ENCODE peak calls at places on chromosomes 7 and 10, in nine cellular contexts. B is ELF-1, D is HT-29, L is EH, T is NCI-H1092 treated with DMSO at 0.1 percent for 48 hours, Q is NCI-H2081, N is NCI-H345, J is H4, M is globus pallidus. F is an unnamed sample.

GRCh38 chr10:43048301-43049051 is 28.4 kb upstream of the RET start:
- DNase-seq in B (no peak), D (no peak), L (peak), T (no peak), Q (no peak), N (no peak), J (no peak), M (no peak), F (peak)

GRCh38 chr10:5943536-5943935 is 33.8 kb downstream of the IL15RA start:
- DNase-seq in B (peak), D (no peak), L (peak), T (no peak), Q (no peak), N (no peak), J (no peak), M (no peak), F (no peak)

GRCh38 chr10:76432274-76433012 is 1001.0 kb downstream of the LRMDA start:
- DNase-seq in B (peak), D (no peak), L (peak), T (no peak), Q (no peak), N (no peak), J (peak), M (no peak), F (peak)

GRCh38 chr10:111598433-111599059 is 521.7 kb downstream of the ADRA2A start:
- DNase-seq in B (peak), D (peak), L (peak), T (peak), Q (peak), N (peak), J (peak), M (peak), F (peak)

GRCh38 chr10:72682626-72683025 is 9.3 kb upstream of the MCU start:
- DNase-seq in B (no peak), D (no peak), L (peak), T (no peak), Q (no peak), N (no peak), J (peak), M (no peak), F (peak)

GRCh38 chr7:37068902-37069301 is 344.6 kb upstream of the AOAH start:
- DNase-seq in B (no peak), D (no peak), L (no peak), T (no peak), Q (no peak), N (no peak), J (no peak), M (no peak), F (no peak)

GRCh38 chr7:47578581-47579270 is 3.2 kb downstream of the TNS3 start:
- DNase-seq in B (no peak), D (peak), L (peak), T (no peak), Q (no peak), N (no peak), J (no peak), M (no peak), F (no peak)

GRCh38 chr10:18214692-18215563 is 74.7 kb downstream of the CACNB2 start:
- DNase-seq in B (peak), D (peak), L (peak), T (no peak), Q (no peak), N (no peak), J (peak), M (peak), F (peak)

GRCh38 chr7:84848219-84848973 is 338.5 kb downstream of the SEMA3D start:
- DNase-seq in B (no peak), D (no peak), L (peak), T (no peak), Q (no peak), N (no peak), J (no peak), M (no peak), F (peak)

GRCh38 chr10:79385392-79385795 is 38.1 kb downstream of the PPIF start:
- DNase-seq in B (no peak), D (no peak), L (no peak), T (no peak), Q (no peak), N (no peak), J (no peak), M (no peak), F (no peak)

GRCh38 chr7:155851892-155852291 is 39.6 kb upstream of the SHH start:
- DNase-seq in B (no peak), D (no peak), L (no peak), T (no peak), Q (no peak), N (no peak), J (no peak), M (no peak), F (no peak)